ENCODE peak calls at places on chromosomes 4 and X, in seven cellular contexts. W is activated CD8-positive, alpha-beta T cell treated with anti-CD3 and anti-CD28 coated beads, Interleukin-2, amount 10 ng/mL, durations not matched to agents 7 days and 5 days; P is nucleus accumbens; S is stimulated activated CD4-positive, alpha-beta T cell treated with anti-CD3 and anti-CD28 coated beads, Interleukin-4, amount 100 ng/mL, for 4 hours; L is activated CD4-positive, alpha-beta T cell treated with anti-CD3 and anti-CD28 coated beads for 24 hours; K is SW 1271; Q is stimulated activated CD8-positive, alpha-beta memory T cell treated with anti-CD3 and anti-CD28 coated beads, Interleukin-15, amount 100 ng/mL, for 24 hours. C is an unnamed sample.

GRCh38 chrX:20029728-20030127 is 38.9 kb upstream of the BCLAF3 start:
- DNase-seq in W (peak; percentile 19), P (no peak), S (no peak), L (no peak), K (no peak), Q (no peak), C (no peak)

GRCh38 chr4:61294001-61294400 is 93.9 kb downstream of the ADGRL3 start:
- DNase-seq in W (no peak), P (no peak), S (no peak), L (no peak), K (no peak), Q (no peak), C (no peak)

GRCh38 chr4:80037864-80038263 is 35.2 kb downstream of the ANTXR2 start:
- DNase-seq in W (no peak), P (no peak), S (no peak), L (no peak), K (no peak), Q (no peak), C (no peak)

GRCh38 chr4:101695176-101695575 is 95.4 kb upstream of the BANK1 start:
- DNase-seq in W (no peak), P (no peak), S (no peak), L (no peak), K (no peak), Q (no peak), C (no peak)

GRCh38 chrX:149314031-149314430 is 191.1 kb downstream of the IDS start:
- DNase-seq in W (no peak), P (no peak), S (no peak), L (no peak), K (no peak), Q (no peak), C (no peak)

GRCh38 chrX:119734897-119735339 is 23.5 kb upstream of the SOWAHD start:
- DNase-seq in W (no peak), P (peak; percentile 1), S (no peak), L (no peak), K (no peak), Q (no peak), C (no peak)

GRCh38 chrX:17707731-17708130 is 29.6 kb upstream of the SCML1 start:
- DNase-seq in W (no peak), P (no peak), S (no peak), L (no peak), K (no peak), Q (no peak), C (no peak)

GRCh38 chr4:16019666-16020065 is 56.7 kb upstream of the FGFBP2 start:
- DNase-seq in W (no peak), P (no peak), S (no peak), L (no peak), K (no peak), Q (no peak), C (no peak)

GRCh38 chrX:150773117-150773516 is 79.9 kb downstream of the MTMR1 start:
- DNase-seq in W (no peak), P (no peak), S (no peak), L (no peak), K (no peak), Q (no peak), C (no peak)

GRCh38 chr4:24024597-24024996 is 134.8 kb upstream of the PPARGC1A start:
- DNase-seq in W (no peak), P (no peak), S (no peak), L (no peak), K (no peak), Q (no peak), C (no peak)

GRCh38 chr4:55036405-55036804 is 89.0 kb downstream of the KDR start:
- DNase-seq in W (no peak), P (no peak), S (no peak), L (no peak), K (no peak), Q (no peak), C (no peak)

GRCh38 chrX:107449490-107450175 is at the start of gene FRMPD3:
- DNase-seq in W (no peak), P (no peak), S (no peak), L (no peak), K (no peak), Q (no peak), C (no peak)

GRCh38 chr4:2295535-2296442 is 33.9 kb upstream of the MXD4 start:
- DNase-seq in W (no peak), P (no peak), S (no peak), L (no peak), K (no peak), Q (no peak), C (no peak)

GRCh38 chrX:68894513-68895338 is 65.9 kb downstream of the EFNB1 start:
- DNase-seq in W (peak; percentile 21), P (peak; percentile 8), S (peak; percentile 7), L (no peak), K (no peak), Q (no peak), C (no peak)

C was measured in H1.